ENCODE peak calls at places on chromosomes 5 and 9, in four cellular contexts. N, K, Y and I are unnamed samples.

GRCh38 chr5:124080256-124080655 is 568.3 kb downstream of the CSNK1G3 start:
- DNase-seq in N (no peak), K (no peak), Y (no peak), I (no peak)

GRCh38 chr5:127235136-127235535 is 55.5 kb upstream of the MEGF10 start:
- DNase-seq in N (no peak), K (peak), Y (no peak), I (no peak)

GRCh38 chr9:95494022-95494415 is 22.8 kb downstream of the PTCH1 start:
- DNase-seq in N (no peak), K (no peak), Y (no peak), I (no peak)

GRCh38 chr9:121707477-121708424 is 56.3 kb downstream of the DAB2IP start:
- DNase-seq in N (no peak), K (no peak), Y (peak), I (no peak)

GRCh38 chr9:105694848-105695581 is 674 bp downstream of the TMEM38B start:
- DNase-seq in N (peak), K (peak), Y (peak), I (peak)

GRCh38 chr5:16140417-16140816 is 39.2 kb downstream of the MARCHF11 start:
- DNase-seq in N (peak), K (no peak), Y (no peak), I (no peak)

GRCh38 chr9:109012876-109013677 is at the start of gene CTNNAL1:
- DNase-seq in N (peak), K (peak), Y (peak), I (peak)

GRCh38 chr9:129252937-129253819 is 75.1 kb upstream of the IER5L start:
- DNase-seq in N (no peak), K (no peak), Y (peak), I (no peak)

GRCh38 chr9:89746385-89747116 is 141.7 kb downstream of the GADD45G start:
- DNase-seq in N (no peak), K (no peak), Y (no peak), I (no peak)

GRCh38 chr9:20984471-20984870 is 47.0 kb downstream of the HACD4 start:
- DNase-seq in N (no peak), K (no peak), Y (no peak), I (no peak)

GRCh38 chr5:873328-873727 is 19.3 kb downstream of the BRD9 start:
- DNase-seq in N (no peak), K (no peak), Y (no peak), I (no peak)

GRCh38 chr9:7234144-7234543 is 476.4 kb downstream of the KDM4C start:
- DNase-seq in N (peak), K (peak), Y (peak), I (peak)

GRCh38 chr9:128128836-128129590 is 1.5 kb upstream of the PTGES2 start:
- DNase-seq in N (no peak), K (no peak), Y (no peak), I (no peak)

GRCh38 chr9:116087246-116087645 is 66.3 kb upstream of the PAPPA start:
- DNase-seq in N (no peak), K (peak), Y (no peak), I (no peak)

GRCh38 chr9:128414461-128414860 is 6.2 kb upstream of the CERCAM start:
- DNase-seq in N (no peak), K (no peak), Y (no peak), I (no peak)

GRCh38 chr9:129868571-129869486 is 33.6 kb downstream of the USP20 start:
- DNase-seq in N (no peak), K (no peak), Y (peak), I (peak)